ENCODE peak calls at places on chromosome 3, in nine cellular contexts. I is brain microvascular endothelial cell, Y is OCI-LY7, A is fibroblast of mammary gland, Z is cardiac muscle cell, D is testis, W is AG09309, P is choroid plexus epithelial cell, R is heart left ventricle. B is an unnamed sample.

GRCh38 chr3:52845157-52845556 is 10.3 kb upstream of the MUSTN1 start:
- DNase-seq in I (peak), Y (no peak), A (peak), Z (no peak), D (peak), W (no peak), P (peak), R (peak), B (no peak)

GRCh38 chr3:104750581-104750980 is 616.1 kb upstream of the ALCAM start:
- DNase-seq in I (no peak), Y (no peak), A (peak), Z (no peak), D (no peak), W (no peak), P (peak), R (no peak), B (no peak)

GRCh38 chr3:116005404-116005803 is 382.1 kb downstream of the GAP43 start:
- DNase-seq in I (peak), Y (no peak), A (peak), Z (no peak), D (peak), W (peak), P (peak), R (no peak), B (no peak)

GRCh38 chr3:68817243-68817642 is 115.1 kb downstream of the TAFA4 start:
- DNase-seq in I (no peak), Y (no peak), A (no peak), Z (no peak), D (no peak), W (no peak), P (no peak), R (no peak), B (no peak)

GRCh38 chr3:108222813-108223307 is 636 bp upstream of the IFT57 start:
- DNase-seq in I (no peak), Y (peak), A (peak), Z (peak), D (no peak), W (no peak), P (peak), R (no peak), B (no peak)

GRCh38 chr3:134353831-134354611 is 20.2 kb downstream of the AMOTL2 start:
- DNase-seq in I (no peak), Y (peak), A (no peak), Z (no peak), D (no peak), W (no peak), P (no peak), R (no peak), B (no peak)

GRCh38 chr3:187521546-187521945 is 148.6 kb downstream of the SST start:
- DNase-seq in I (no peak), Y (peak), A (no peak), Z (no peak), D (no peak), W (no peak), P (no peak), R (no peak), B (no peak)

GRCh38 chr3:155714295-155714718 is 30.6 kb downstream of the PLCH1 start:
- DNase-seq in I (no peak), Y (no peak), A (no peak), Z (no peak), D (no peak), W (no peak), P (no peak), R (no peak), B (no peak)

GRCh38 chr3:146498002-146498736 is 28.8 kb upstream of the PLSCR2 start:
- DNase-seq in I (no peak), Y (no peak), A (no peak), Z (no peak), D (no peak), W (no peak), P (no peak), R (no peak), B (no peak)

GRCh38 chr3:93969997-93970396 is 3.7 kb downstream of the PROS1 start:
- DNase-seq in I (no peak), Y (no peak), A (no peak), Z (no peak), D (no peak), W (no peak), P (no peak), R (no peak), B (no peak)

DNA sequence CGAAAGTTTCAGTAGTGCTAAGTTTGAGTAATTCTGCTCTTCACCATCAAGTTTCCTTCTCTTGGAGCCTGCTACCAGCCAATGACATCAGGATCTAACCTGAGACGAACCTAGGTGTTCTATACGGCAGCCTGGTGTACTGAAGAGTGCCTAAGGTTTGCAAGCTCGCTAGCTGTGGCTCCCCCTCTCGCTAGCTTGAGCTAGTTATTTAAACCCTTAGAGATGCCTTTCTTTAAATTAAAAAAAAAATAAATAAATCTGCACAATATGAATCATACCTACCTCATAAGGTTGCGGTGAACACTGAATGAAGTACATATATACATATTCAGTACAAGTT is 1.4 kb upstream of the COL8A1 start:
- DNase-seq in I (peak), Y (no peak), A (no peak), Z (no peak), D (no peak), W (no peak), P (peak), R (no peak), B (no peak)
- H3K4me3 ChIP-seq in I (peak), Y (no peak), A (peak), Z (peak), D (no peak), W (peak), P (peak), R (peak), B (no peak)

GRCh38 chr3:41630708-41631107 is 331.2 kb downstream of the ULK4 start:
- DNase-seq in I (no peak), Y (no peak), A (no peak), Z (no peak), D (no peak), W (no peak), P (no peak), R (no peak), B (no peak)
- TF ChIP-seq CTCF in I (no peak), Y (no peak), A (no peak), Z (no peak), D (no peak), W (no peak), P (no peak), R (no peak), B (no peak)

GRCh38 chr3:71389911-71390573 is 193.5 kb downstream of the FOXP1 start:
- DNase-seq in I (peak), Y (peak), A (peak), Z (peak), D (peak), W (peak), P (peak), R (peak), B (peak)

GRCh38 chr3:71391361-71391760 is 192.2 kb downstream of the FOXP1 start:
- DNase-seq in I (no peak), Y (peak), A (no peak), Z (no peak), D (no peak), W (no peak), P (no peak), R (no peak), B (no peak)

GRCh38 chr3:71393745-71394144 is 189.8 kb downstream of the FOXP1 start:
- DNase-seq in I (no peak), Y (no peak), A (no peak), Z (no peak), D (no peak), W (no peak), P (no peak), R (no peak), B (no peak)

GRCh38 chr3:71393093-71393492 is 190.4 kb downstream of the FOXP1 start:
- DNase-seq in I (no peak), Y (no peak), A (no peak), Z (no peak), D (no peak), W (no peak), P (no peak), R (no peak), B (no peak)

GRCh38 chr3:71392277-71392676 is 191.3 kb downstream of the FOXP1 start:
- DNase-seq in I (no peak), Y (peak), A (no peak), Z (no peak), D (no peak), W (no peak), P (no peak), R (no peak), B (no peak)
- H3K4me3 ChIP-seq in I (no peak), Y (peak), A (no peak), Z (no peak), D (no peak), W (no peak), P (no peak), R (no peak), B (no peak)

GRCh38 chr3:4069796-4070195 is 233.4 kb upstream of the SETMAR start:
- DNase-seq in I (no peak), Y (no peak), A (no peak), Z (no peak), D (no peak), W (no peak), P (no peak), R (no peak), B (no peak)

GRCh38 chr3:4067893-4068292 is 235.3 kb upstream of the SETMAR start:
- DNase-seq in I (no peak), Y (no peak), A (no peak), Z (no peak), D (peak), W (no peak), P (no peak), R (no peak), B (no peak)

DNA sequence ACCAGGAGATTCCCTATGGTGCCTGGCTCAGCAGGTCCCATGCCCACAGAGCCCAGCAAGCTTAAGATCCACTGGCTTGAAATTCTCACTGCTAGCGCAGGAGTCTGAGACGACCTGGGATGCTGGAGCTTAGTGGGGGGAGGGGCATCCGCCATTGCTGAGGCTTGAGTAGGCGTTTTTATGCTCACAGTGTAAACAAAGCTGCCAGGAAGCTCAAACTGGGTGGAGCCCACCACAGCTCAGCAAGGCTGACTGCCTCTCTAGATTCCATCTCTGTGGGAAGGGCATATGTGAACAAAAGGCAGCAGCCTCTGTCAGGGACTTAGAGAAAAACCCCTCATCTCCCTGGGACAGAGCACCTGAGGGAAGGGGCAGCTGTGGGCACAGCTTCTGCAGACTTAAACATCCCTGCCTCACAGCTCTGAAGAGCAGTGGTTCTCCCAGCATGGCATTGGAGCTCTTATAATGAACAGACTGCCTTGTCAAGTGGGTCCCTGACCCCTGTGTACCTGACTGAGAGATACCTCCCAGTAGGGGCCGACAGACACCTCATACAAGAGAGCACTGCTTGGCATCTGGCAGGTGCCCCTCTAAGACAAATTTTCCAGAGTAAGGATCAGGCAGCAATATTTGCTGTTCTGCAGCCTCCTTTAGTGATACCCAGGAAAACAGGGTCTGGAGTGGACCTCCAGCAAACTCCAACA is 231.5 kb upstream of the SETMAR start:
- DNase-seq in I (no peak), Y (no peak), A (no peak), Z (no peak), D (no peak), W (no peak), P (no peak), R (no peak), B (no peak)
- TF ChIP-seq CTCF in I (no peak), Y (no peak), A (no peak), Z (no peak), D (no peak), W (no peak), P (no peak), R (no peak), B (no peak)

GRCh38 chr3:157119369-157119951 is 40.5 kb downstream of the CCNL1 start:
- DNase-seq in I (no peak), Y (no peak), A (no peak), Z (no peak), D (peak), W (no peak), P (no peak), R (no peak), B (no peak)
- H3K4me3 ChIP-seq in I (no peak), Y (no peak), A (no peak), Z (no peak), D (peak), W (no peak), P (no peak), R (no peak), B (no peak)

GRCh38 chr3:97764186-97765055 is at the start of gene ARL6:
- DNase-seq in I (peak), Y (peak), A (peak), Z (peak), D (peak), W (peak), P (peak), R (peak), B (peak)
- TF ChIP-seq CTCF in I (peak), Y (no peak), A (peak), Z (peak), D (no peak), W (peak), P (peak), R (no peak), B (peak)

B was measured in LNCaP clone FGC.